ENCODE peak calls at places on chromosomes 4 and X, in ten cellular contexts. One of them, this sample, is unnamed.

GRCh38 chr4:57074753-57075152 is 35.4 kb downstream of the IGFBP7 start:
- DNase-seq in heart right ventricle: no peak
- DNase-seq in brain microvascular endothelial cell: no peak
- DNase-seq in GM10248: no peak
- DNase-seq in foreskin fibroblast: peak
- DNase-seq in adrenal gland: no peak
- DNase-seq in nephron progenitor cell: no peak
- DNase-seq in psoas muscle: no peak
- DNase-seq in cardiac fibroblast: peak
- DNase-seq in CD8-positive, alpha-beta T cell: no peak
- DNase-seq in this sample: no peak

GRCh38 chr4:175369087-175369486 is 443.0 kb downstream of the GPM6A start:
- DNase-seq in heart right ventricle: no peak
- DNase-seq in brain microvascular endothelial cell: peak
- DNase-seq in GM10248: no peak
- DNase-seq in foreskin fibroblast: peak
- DNase-seq in adrenal gland: no peak
- DNase-seq in nephron progenitor cell: no peak
- DNase-seq in psoas muscle: no peak
- DNase-seq in cardiac fibroblast: peak
- DNase-seq in CD8-positive, alpha-beta T cell: no peak
- DNase-seq in this sample: no peak

GRCh38 chr4:71857713-71858451 is 74.0 kb upstream of the GC start:
- DNase-seq in heart right ventricle: no peak
- DNase-seq in brain microvascular endothelial cell: no peak
- DNase-seq in GM10248: no peak
- DNase-seq in foreskin fibroblast: no peak
- DNase-seq in adrenal gland: no peak
- DNase-seq in nephron progenitor cell: no peak
- DNase-seq in psoas muscle: no peak
- DNase-seq in cardiac fibroblast: no peak
- DNase-seq in CD8-positive, alpha-beta T cell: no peak
- DNase-seq in this sample: no peak

GRCh38 chr4:121938282-121939092 is 13.4 kb downstream of the TRPC3 start:
- DNase-seq in heart right ventricle: no peak
- DNase-seq in brain microvascular endothelial cell: no peak
- DNase-seq in GM10248: no peak
- DNase-seq in foreskin fibroblast: peak
- DNase-seq in adrenal gland: no peak
- DNase-seq in nephron progenitor cell: no peak
- DNase-seq in psoas muscle: no peak
- DNase-seq in cardiac fibroblast: no peak
- DNase-seq in CD8-positive, alpha-beta T cell: no peak
- DNase-seq in this sample: no peak

GRCh38 chrX:15797707-15798106 is 7.4 kb downstream of the ZRSR2 start:
- DNase-seq in heart right ventricle: no peak
- DNase-seq in brain microvascular endothelial cell: no peak
- DNase-seq in GM10248: no peak
- DNase-seq in foreskin fibroblast: no peak
- DNase-seq in adrenal gland: no peak
- DNase-seq in nephron progenitor cell: no peak
- DNase-seq in psoas muscle: no peak
- DNase-seq in cardiac fibroblast: no peak
- DNase-seq in CD8-positive, alpha-beta T cell: no peak
- DNase-seq in this sample: no peak

GRCh38 chrX:65610040-65610439 is 57.4 kb upstream of the MSN start:
- DNase-seq in heart right ventricle: no peak
- DNase-seq in brain microvascular endothelial cell: no peak
- DNase-seq in GM10248: no peak
- DNase-seq in foreskin fibroblast: no peak
- DNase-seq in adrenal gland: no peak
- DNase-seq in nephron progenitor cell: no peak
- DNase-seq in psoas muscle: no peak
- DNase-seq in cardiac fibroblast: peak
- DNase-seq in CD8-positive, alpha-beta T cell: no peak
- DNase-seq in this sample: no peak

GRCh38 chr4:39544580-39545315 is 17.5 kb upstream of the UGDH start:
- DNase-seq in heart right ventricle: no peak
- DNase-seq in brain microvascular endothelial cell: no peak
- DNase-seq in GM10248: no peak
- DNase-seq in foreskin fibroblast: no peak
- DNase-seq in adrenal gland: no peak
- DNase-seq in nephron progenitor cell: no peak
- DNase-seq in psoas muscle: no peak
- DNase-seq in cardiac fibroblast: no peak
- DNase-seq in CD8-positive, alpha-beta T cell: no peak
- DNase-seq in this sample: no peak

GRCh38 chrX:670596-670995 is 40.0 kb downstream of the SHOX start:
- DNase-seq in heart right ventricle: no peak
- DNase-seq in brain microvascular endothelial cell: no peak
- DNase-seq in GM10248: no peak
- DNase-seq in foreskin fibroblast: no peak
- DNase-seq in adrenal gland: no peak
- DNase-seq in nephron progenitor cell: no peak
- DNase-seq in psoas muscle: no peak
- DNase-seq in cardiac fibroblast: no peak
- DNase-seq in CD8-positive, alpha-beta T cell: no peak
- DNase-seq in this sample: no peak

GRCh38 chrX:135707880-135708279 is 5.6 kb upstream of the CT45A1 start:
- DNase-seq in heart right ventricle: no peak
- DNase-seq in brain microvascular endothelial cell: no peak
- DNase-seq in GM10248: peak
- DNase-seq in foreskin fibroblast: no peak
- DNase-seq in adrenal gland: no peak
- DNase-seq in nephron progenitor cell: peak
- DNase-seq in psoas muscle: no peak
- DNase-seq in cardiac fibroblast: no peak
- DNase-seq in CD8-positive, alpha-beta T cell: peak
- DNase-seq in this sample: peak

GRCh38 chrX:51893931-51894696 is 691 bp downstream of the MAGED1 start:
- DNase-seq in heart right ventricle: peak
- DNase-seq in brain microvascular endothelial cell: no peak
- DNase-seq in GM10248: no peak
- DNase-seq in foreskin fibroblast: no peak
- DNase-seq in adrenal gland: peak
- DNase-seq in nephron progenitor cell: peak
- DNase-seq in psoas muscle: no peak
- DNase-seq in cardiac fibroblast: peak
- DNase-seq in CD8-positive, alpha-beta T cell: peak
- DNase-seq in this sample: no peak

DNA sequence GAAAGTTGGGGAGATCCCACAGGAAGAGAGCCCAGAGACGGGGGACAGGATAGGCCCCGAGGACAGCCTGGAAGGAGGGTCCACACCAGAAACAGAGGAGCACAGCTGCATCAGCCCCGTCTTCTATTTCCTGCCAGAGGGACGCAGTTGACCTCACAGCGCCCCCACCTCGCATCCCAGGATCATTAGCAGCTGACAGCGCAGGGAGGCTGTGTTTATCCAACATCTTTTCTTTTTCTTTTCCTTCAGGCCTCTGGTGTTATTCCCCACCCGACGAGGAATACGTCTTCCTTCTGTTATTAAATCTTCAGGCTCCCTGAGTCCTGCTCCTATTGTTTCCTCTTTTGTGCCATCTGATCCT is 75.4 kb downstream of the DCHS2 start:
- DNase-seq in heart right ventricle: peak
- DNase-seq in brain microvascular endothelial cell: no peak
- DNase-seq in GM10248: peak
- DNase-seq in foreskin fibroblast: peak
- DNase-seq in adrenal gland: peak
- DNase-seq in nephron progenitor cell: peak
- DNase-seq in psoas muscle: peak
- DNase-seq in cardiac fibroblast: peak
- DNase-seq in CD8-positive, alpha-beta T cell: no peak
- DNase-seq in this sample: no peak
- TF ChIP-seq CTCF in heart right ventricle: no peak
- TF ChIP-seq CTCF in brain microvascular endothelial cell: peak
- TF ChIP-seq CTCF in GM10248: peak
- TF ChIP-seq CTCF in foreskin fibroblast: no peak
- TF ChIP-seq CTCF in adrenal gland: no peak
- TF ChIP-seq CTCF in nephron progenitor cell: peak
- TF ChIP-seq CTCF in psoas muscle: no peak
- TF ChIP-seq CTCF in cardiac fibroblast: no peak
- TF ChIP-seq CTCF in CD8-positive, alpha-beta T cell: no peak
- TF ChIP-seq CTCF in this sample: peak

DNA sequence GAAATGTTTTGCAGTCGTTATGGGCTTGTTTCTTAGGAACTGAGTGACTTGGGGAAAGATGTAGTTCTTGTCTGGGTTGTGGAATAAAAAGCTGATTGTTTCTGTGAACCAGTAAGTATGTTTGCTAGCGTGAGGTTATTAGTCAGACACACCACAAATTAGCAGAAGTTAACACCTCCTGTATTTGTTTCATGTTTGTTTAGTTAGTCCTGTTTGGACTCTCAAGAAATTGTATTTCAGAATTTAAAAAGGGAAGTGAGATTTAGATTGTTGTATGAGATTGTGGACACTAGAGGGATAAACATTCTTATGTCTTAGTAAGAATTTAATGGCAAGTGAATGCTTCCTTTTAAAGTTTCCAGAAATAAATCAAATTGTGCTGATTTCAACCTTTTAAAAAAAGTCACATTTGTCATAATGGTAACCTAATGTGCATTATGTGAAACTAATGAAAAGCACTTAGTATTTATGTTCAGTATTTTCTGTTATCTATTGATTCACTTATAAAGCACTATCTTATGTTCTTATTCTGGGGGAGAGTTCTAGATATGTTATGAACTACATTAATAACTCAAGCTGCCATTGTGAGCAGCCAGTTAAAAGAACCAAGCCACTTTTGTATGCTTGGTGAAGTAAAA is 25.6 kb downstream of the ATP10D start:
- DNase-seq in heart right ventricle: no peak
- DNase-seq in brain microvascular endothelial cell: no peak
- DNase-seq in GM10248: peak
- DNase-seq in foreskin fibroblast: no peak
- DNase-seq in adrenal gland: no peak
- DNase-seq in nephron progenitor cell: no peak
- DNase-seq in psoas muscle: no peak
- DNase-seq in cardiac fibroblast: peak
- DNase-seq in CD8-positive, alpha-beta T cell: no peak
- DNase-seq in this sample: peak
- TF ChIP-seq CTCF in heart right ventricle: peak
- TF ChIP-seq CTCF in brain microvascular endothelial cell: peak
- TF ChIP-seq CTCF in GM10248: peak
- TF ChIP-seq CTCF in foreskin fibroblast: peak
- TF ChIP-seq CTCF in adrenal gland: no peak
- TF ChIP-seq CTCF in nephron progenitor cell: no peak
- TF ChIP-seq CTCF in psoas muscle: no peak
- TF ChIP-seq CTCF in cardiac fibroblast: peak
- TF ChIP-seq CTCF in CD8-positive, alpha-beta T cell: no peak
- TF ChIP-seq CTCF in this sample: no peak

GRCh38 chr4:7904942-7905341 is 34.7 kb downstream of the AFAP1 start:
- DNase-seq in heart right ventricle: no peak
- DNase-seq in brain microvascular endothelial cell: peak
- DNase-seq in GM10248: no peak
- DNase-seq in foreskin fibroblast: peak
- DNase-seq in adrenal gland: no peak
- DNase-seq in nephron progenitor cell: no peak
- DNase-seq in psoas muscle: no peak
- DNase-seq in cardiac fibroblast: peak
- DNase-seq in CD8-positive, alpha-beta T cell: no peak
- DNase-seq in this sample: no peak

GRCh38 chr4:7907142-7907541 is 32.5 kb downstream of the AFAP1 start:
- DNase-seq in heart right ventricle: no peak
- DNase-seq in brain microvascular endothelial cell: no peak
- DNase-seq in GM10248: no peak
- DNase-seq in foreskin fibroblast: no peak
- DNase-seq in adrenal gland: no peak
- DNase-seq in nephron progenitor cell: no peak
- DNase-seq in psoas muscle: no peak
- DNase-seq in cardiac fibroblast: no peak
- DNase-seq in CD8-positive, alpha-beta T cell: no peak
- DNase-seq in this sample: no peak

GRCh38 chr4:7905461-7905915 is 34.2 kb downstream of the AFAP1 start:
- DNase-seq in heart right ventricle: peak
- DNase-seq in brain microvascular endothelial cell: no peak
- DNase-seq in GM10248: no peak
- DNase-seq in foreskin fibroblast: no peak
- DNase-seq in adrenal gland: peak
- DNase-seq in nephron progenitor cell: no peak
- DNase-seq in psoas muscle: no peak
- DNase-seq in cardiac fibroblast: peak
- DNase-seq in CD8-positive, alpha-beta T cell: no peak
- DNase-seq in this sample: no peak

GRCh38 chr4:7904108-7904516 is 35.5 kb downstream of the AFAP1 start:
- DNase-seq in heart right ventricle: no peak
- DNase-seq in brain microvascular endothelial cell: peak
- DNase-seq in GM10248: no peak
- DNase-seq in foreskin fibroblast: peak
- DNase-seq in adrenal gland: no peak
- DNase-seq in nephron progenitor cell: no peak
- DNase-seq in psoas muscle: no peak
- DNase-seq in cardiac fibroblast: peak
- DNase-seq in CD8-positive, alpha-beta T cell: no peak
- DNase-seq in this sample: no peak

GRCh38 chr4:7906171-7906581 is 33.5 kb downstream of the AFAP1 start:
- DNase-seq in heart right ventricle: no peak
- DNase-seq in brain microvascular endothelial cell: no peak
- DNase-seq in GM10248: no peak
- DNase-seq in foreskin fibroblast: no peak
- DNase-seq in adrenal gland: no peak
- DNase-seq in nephron progenitor cell: no peak
- DNase-seq in psoas muscle: no peak
- DNase-seq in cardiac fibroblast: peak
- DNase-seq in CD8-positive, alpha-beta T cell: no peak
- DNase-seq in this sample: no peak
- TF ChIP-seq CTCF in heart right ventricle: no peak
- TF ChIP-seq CTCF in brain microvascular endothelial cell: no peak
- TF ChIP-seq CTCF in GM10248: no peak
- TF ChIP-seq CTCF in foreskin fibroblast: no peak
- TF ChIP-seq CTCF in adrenal gland: no peak
- TF ChIP-seq CTCF in nephron progenitor cell: no peak
- TF ChIP-seq CTCF in psoas muscle: no peak
- TF ChIP-seq CTCF in cardiac fibroblast: no peak
- TF ChIP-seq CTCF in CD8-positive, alpha-beta T cell: no peak
- TF ChIP-seq CTCF in this sample: no peak

GRCh38 chr4:188127157-188127874 is 11.9 kb upstream of the TRIML1 start:
- DNase-seq in heart right ventricle: no peak
- DNase-seq in brain microvascular endothelial cell: peak
- DNase-seq in GM10248: no peak
- DNase-seq in foreskin fibroblast: peak
- DNase-seq in adrenal gland: no peak
- DNase-seq in nephron progenitor cell: no peak
- DNase-seq in psoas muscle: no peak
- DNase-seq in cardiac fibroblast: peak
- DNase-seq in CD8-positive, alpha-beta T cell: no peak
- DNase-seq in this sample: no peak

GRCh38 chr4:188132232-188132631 is 7.0 kb upstream of the TRIML1 start:
- DNase-seq in heart right ventricle: no peak
- DNase-seq in brain microvascular endothelial cell: no peak
- DNase-seq in GM10248: no peak
- DNase-seq in foreskin fibroblast: no peak
- DNase-seq in adrenal gland: no peak
- DNase-seq in nephron progenitor cell: no peak
- DNase-seq in psoas muscle: no peak
- DNase-seq in cardiac fibroblast: no peak
- DNase-seq in CD8-positive, alpha-beta T cell: no peak
- DNase-seq in this sample: no peak

DNA sequence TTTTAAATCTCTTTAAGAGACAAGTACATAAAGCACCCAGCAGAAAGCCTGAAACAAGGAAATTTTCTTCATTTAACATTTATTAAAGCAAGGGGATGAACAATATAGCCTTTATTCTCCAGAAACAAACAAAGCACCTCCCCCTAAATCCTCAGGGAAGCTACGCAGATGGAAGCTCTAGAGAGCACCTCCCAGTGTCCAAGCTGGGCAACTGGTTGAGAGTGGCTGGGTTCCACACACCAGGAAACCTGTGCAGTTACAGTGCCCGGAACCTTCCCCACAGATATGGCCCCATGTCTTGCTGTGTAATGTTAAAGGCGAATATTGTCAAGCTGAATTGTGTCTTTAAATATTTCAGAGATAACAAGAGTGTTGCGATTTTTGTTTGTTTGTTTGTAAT is 8.9 kb upstream of the TRIML1 start:
- DNase-seq in heart right ventricle: no peak
- DNase-seq in brain microvascular endothelial cell: no peak
- DNase-seq in GM10248: no peak
- DNase-seq in foreskin fibroblast: no peak
- DNase-seq in adrenal gland: no peak
- DNase-seq in nephron progenitor cell: no peak
- DNase-seq in psoas muscle: no peak
- DNase-seq in cardiac fibroblast: no peak
- DNase-seq in CD8-positive, alpha-beta T cell: no peak
- DNase-seq in this sample: no peak
- TF ChIP-seq CTCF in heart right ventricle: no peak
- TF ChIP-seq CTCF in brain microvascular endothelial cell: peak
- TF ChIP-seq CTCF in GM10248: no peak
- TF ChIP-seq CTCF in foreskin fibroblast: peak
- TF ChIP-seq CTCF in adrenal gland: no peak
- TF ChIP-seq CTCF in nephron progenitor cell: no peak
- TF ChIP-seq CTCF in psoas muscle: no peak
- TF ChIP-seq CTCF in cardiac fibroblast: no peak
- TF ChIP-seq CTCF in CD8-positive, alpha-beta T cell: no peak
- TF ChIP-seq CTCF in this sample: no peak

This sample was measured in GM13976.